ENCODE peak calls at places on chromosomes 5 and 9, in five cellular contexts. E is sigmoid colon; A is mesenchymal stem cell; Y is naive thymus-derived CD4-positive, alpha-beta T cell; P is thoracic aorta. G is an unnamed sample. For H3K27me3 and H3K4me1, the result is how much of the 10 kb centered on the place peaks cover.

GRCh38 chr5:68757813-68758212 is 336.0 kb upstream of the SLC30A5 start:
- DNase-seq in Y (no peak), P (no peak), A (no peak), E (no peak), G (no peak)

GRCh38 chr9:120368799-120369198 is 211.2 kb downstream of the CDK5RAP2 start:
- DNase-seq in A (no peak), P (no peak), E (no peak), Y (no peak), G (no peak)

GRCh38 chr9:17862081-17862480 is 283.2 kb downstream of the SH3GL2 start:
- DNase-seq in A (no peak), P (no peak), E (no peak), Y (no peak), G (no peak)

GRCh38 chr9:23571414-23572104 is 254.5 kb downstream of the ELAVL2 start:
- DNase-seq in A (no peak), Y (no peak), E (no peak), P (no peak), G (no peak)

GRCh38 chr5:14178671-14179211 is 35.6 kb downstream of the TRIO start:
- DNase-seq in Y (no peak), P (no peak), E (no peak), A (peak), G (no peak)

GRCh38 chr5:75921011-75921410 is 162.2 kb upstream of the SV2C start:
- DNase-seq in A (no peak), Y (no peak), P (no peak), E (no peak), G (no peak)

GRCh38 chr5:57176350-57176857 is 2.5 kb downstream of the GPBP1 start:
- DNase-seq in P (no peak), Y (no peak), E (no peak), A (peak), G (peak)

GRCh38 chr5:139364466-139364865 is 18.6 kb downstream of the SLC23A1 start:
- DNase-seq in E (no peak), Y (no peak), A (no peak), P (no peak), G (no peak)

GRCh38 chr5:147084702-147085101 is 150.1 kb upstream of the STK32A start:
- DNase-seq in Y (no peak), E (peak), P (no peak), A (no peak), G (peak)

GRCh38 chr5:155556222-155556621 is 542.7 kb downstream of the KIF4B start:
- DNase-seq in E (no peak), P (no peak), Y (no peak), A (no peak), G (no peak)

GRCh38 chr9:93670208-93671029 is 94.0 kb downstream of the PHF2 start:
- DNase-seq in A (peak), E (peak), P (no peak), Y (peak), G (no peak)

GRCh38 chr5:153831976-153832375 is 206.7 kb downstream of the FAM114A2 start:
- DNase-seq in A (peak), P (no peak), Y (no peak), E (no peak), G (peak)

GRCh38 chr5:123083298-123083697 is 5.7 kb upstream of the PRDM6 start:
- DNase-seq in E (no peak), A (no peak), Y (no peak), P (no peak), G (no peak)

GRCh38 chr5:166716856-166717492 is 1574.5 kb upstream of the WWC1 start:
- DNase-seq in A (no peak), E (no peak), Y (no peak), P (no peak), G (peak)

GRCh38 chr9:17942498-17942897 is 363.6 kb downstream of the SH3GL2 start:
- DNase-seq in E (no peak), A (no peak), P (no peak), Y (no peak), G (no peak)

GRCh38 chr9:129010267-129010975 is 17.7 kb downstream of the SH3GLB2 start:
- DNase-seq in E (no peak), A (no peak), Y (no peak), P (no peak), G (no peak)

GRCh38 chr9:79131876-79132377 is 439.8 kb upstream of the TLE4 start:
- DNase-seq in A (no peak), Y (no peak), P (no peak), E (no peak), G (no peak)

GRCh38 chr5:43036409-43036808 is 3.7 kb downstream of the ANXA2R start:
- DNase-seq in A (no peak), P (no peak), Y (no peak), E (no peak), G (no peak)

GRCh38 chr5:43036856-43037711 is 3.0 kb downstream of the ANXA2R start:
- DNase-seq in P (no peak), Y (no peak), A (no peak), E (no peak), G (no peak)

GRCh38 chr5:43037929-43038510 is 2.1 kb downstream of the ANXA2R start:
- DNase-seq in E (no peak), Y (no peak), P (no peak), A (peak), G (peak)

GRCh38 chr5:43034591-43034968 is 5.5 kb downstream of the ANXA2R start:
- DNase-seq in Y (no peak), A (peak), E (no peak), P (no peak), G (no peak)

GRCh38 chr5:43033845-43034590 is 6.1 kb downstream of the ANXA2R start:
- DNase-seq in P (no peak), A (no peak), Y (no peak), E (no peak), G (no peak)
- H3K27me3 ChIP-seq in P (under half), A (under half), Y (under half), E (under half), G (under half)

GRCh38 chr5:39226100-39226451 is 6.7 kb upstream of the FYB1 start:
- DNase-seq in A (no peak), E (no peak), P (no peak), Y (no peak), G (no peak)

GRCh38 chr5:39225405-39226099 is 6.2 kb upstream of the FYB1 start:
- DNase-seq in Y (no peak), P (no peak), E (no peak), A (no peak), G (no peak)

GRCh38 chr5:39226558-39226957 is 7.2 kb upstream of the FYB1 start:
- DNase-seq in A (no peak), E (no peak), Y (no peak), P (no peak), G (no peak)

GRCh38 chr5:39223568-39224156 is 4.3 kb upstream of the FYB1 start:
- DNase-seq in A (no peak), P (no peak), E (no peak), Y (no peak), G (no peak)

DNA sequence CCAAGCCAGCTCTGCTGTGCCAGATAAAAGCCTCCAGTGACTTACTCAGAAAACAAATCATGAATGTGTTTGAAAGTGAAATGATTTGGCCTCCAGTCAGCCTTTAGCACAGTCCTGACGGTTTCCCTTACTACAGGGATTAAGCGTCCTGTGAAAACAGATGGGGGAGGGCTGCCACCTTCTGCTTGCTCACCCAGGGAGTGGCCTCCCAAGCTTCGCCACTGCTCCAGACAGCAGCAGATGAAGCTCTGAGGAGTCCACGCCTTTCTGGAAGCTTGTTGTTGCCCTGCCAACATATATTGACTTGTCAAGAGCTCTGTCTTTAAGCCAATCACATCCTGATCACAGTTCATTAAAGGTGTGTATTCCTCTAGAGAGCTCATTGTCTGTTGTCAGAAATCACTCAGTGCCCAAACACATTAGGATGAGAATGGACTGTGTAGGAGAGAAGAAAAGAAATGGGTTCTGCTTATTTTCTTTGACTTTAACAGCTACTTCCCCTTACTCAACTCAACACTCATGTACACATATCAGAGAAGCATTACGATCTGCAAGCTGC is 4.9 kb upstream of the FYB1 start:
- DNase-seq in A (peak), E (peak), Y (no peak), P (no peak), G (peak)
- H3K4me1 ChIP-seq in A (under half), E (under half), Y (under half), P (under half), G (under half)

DNA sequence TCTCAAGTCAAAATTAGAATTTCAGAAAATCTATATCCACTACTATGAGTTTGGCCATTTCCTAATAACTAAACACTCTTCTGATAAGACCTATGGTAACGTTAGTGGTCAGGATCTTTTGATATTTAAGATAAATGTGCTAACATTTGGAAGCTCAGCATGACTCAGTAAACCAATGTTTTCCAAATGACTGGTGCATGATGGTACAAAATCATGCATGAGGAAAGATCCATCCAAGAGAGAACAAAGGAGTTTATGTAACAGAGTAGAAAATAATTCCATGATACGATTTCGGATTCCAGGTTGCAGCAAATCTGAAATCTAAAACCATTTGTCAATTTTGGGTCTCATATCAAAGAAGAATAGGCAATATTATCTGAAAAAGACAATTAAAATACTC is 279.2 kb downstream of the NSG2 start:
- DNase-seq in Y (no peak), E (no peak), P (no peak), A (no peak), G (no peak)
- H3K27me3 ChIP-seq in Y (under half), E (under half), P (under half), A (under half), G (under half)

DNA sequence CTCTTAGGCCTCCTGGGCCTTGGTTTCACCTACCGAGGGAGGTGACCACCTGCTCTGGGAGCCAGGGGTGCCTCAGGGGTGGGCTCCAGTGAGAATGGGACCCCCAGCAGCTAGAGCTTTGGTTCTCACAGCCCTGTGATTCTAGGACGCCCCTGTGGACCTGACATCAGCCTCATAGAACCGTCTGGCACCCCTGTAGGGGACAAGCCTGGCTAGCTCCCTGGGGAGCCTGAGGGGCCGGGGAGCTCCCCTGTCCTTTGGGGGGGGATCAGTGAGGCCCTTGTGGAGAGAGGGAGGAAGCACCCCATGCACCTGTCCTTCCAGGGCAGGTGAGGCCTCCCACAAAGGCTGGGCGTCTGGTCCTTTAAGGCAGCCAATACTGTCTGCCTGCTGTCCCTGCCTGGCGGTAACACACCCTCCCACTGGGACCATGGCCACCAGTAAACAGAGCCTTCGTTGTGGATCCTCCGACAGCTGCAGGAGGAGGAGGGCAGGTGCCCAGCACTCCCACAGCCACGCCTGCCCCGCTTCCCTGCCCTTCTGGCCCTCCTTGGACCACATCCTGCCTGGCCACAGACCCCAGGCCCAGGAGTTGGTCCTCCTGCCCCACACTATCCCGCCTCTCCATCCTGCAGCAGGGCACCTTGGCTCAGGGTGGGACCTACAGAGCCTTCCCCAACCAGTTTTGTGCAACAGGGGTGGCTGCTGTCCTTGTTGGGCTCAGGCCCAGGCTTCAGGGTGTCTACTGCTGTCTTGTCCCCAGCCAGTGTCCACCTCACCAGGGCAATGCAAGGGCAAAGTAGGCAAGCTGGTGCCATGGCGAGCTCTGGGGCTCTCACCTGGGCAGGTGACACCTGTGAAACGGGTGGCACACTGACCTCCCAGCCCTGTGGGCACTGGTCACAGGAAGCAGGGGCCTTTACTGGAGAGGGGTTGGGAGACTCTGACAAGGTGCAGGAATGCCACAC is 3.0 kb upstream of the TUBB4B start:
- DNase-seq in P (no peak), A (no peak), Y (no peak), E (no peak), G (no peak)
- H3K4me1 ChIP-seq in P (under half), A (under half), Y (under half), E (half or more), G (under half)

GRCh38 chr9:132591751-132592314 is 9.4 kb downstream of the BARHL1 start:
- DNase-seq in A (no peak), Y (no peak), E (no peak), P (no peak), G (peak)
- H3K27me3 ChIP-seq in A (half or more), Y (under half), E (under half), P (under half), G (under half)

G was measured in HAP-1.